ENCODE peak calls at places on chromosomes 2 and 18, in ten cellular contexts. One of them, this sample, is unnamed.

GRCh38 chr2:196314157-196314556 is 142.8 kb upstream of the STK17B start:
- DNase-seq in H9: no peak
- DNase-seq in psoas muscle: no peak
- DNase-seq in tibial nerve: no peak
- DNase-seq in endothelial cell: no peak
- DNase-seq in lower lobe of right lung: no peak
- DNase-seq in AG09319: no peak
- DNase-seq in GM23338: no peak
- DNase-seq in gastrocnemius medialis: no peak
- DNase-seq in fibroblast of villous mesenchyme: no peak
- DNase-seq in this sample: no peak

GRCh38 chr2:207869784-207870778 is 100.4 kb upstream of the FZD5 start:
- DNase-seq in H9: no peak
- DNase-seq in psoas muscle: no peak
- DNase-seq in tibial nerve: no peak
- DNase-seq in endothelial cell: no peak
- DNase-seq in lower lobe of right lung: no peak
- DNase-seq in AG09319: no peak
- DNase-seq in GM23338: no peak
- DNase-seq in gastrocnemius medialis: no peak
- DNase-seq in fibroblast of villous mesenchyme: peak
- DNase-seq in this sample: no peak

GRCh38 chr2:149744845-149745244 is 157.3 kb upstream of the MMADHC start:
- DNase-seq in H9: no peak
- DNase-seq in psoas muscle: no peak
- DNase-seq in tibial nerve: no peak
- DNase-seq in endothelial cell: no peak
- DNase-seq in lower lobe of right lung: no peak
- DNase-seq in AG09319: no peak
- DNase-seq in GM23338: no peak
- DNase-seq in gastrocnemius medialis: no peak
- DNase-seq in fibroblast of villous mesenchyme: peak
- DNase-seq in this sample: no peak

GRCh38 chr2:201470821-201471731 is 19.5 kb downstream of the STRADB start:
- DNase-seq in H9: peak
- DNase-seq in psoas muscle: no peak
- DNase-seq in tibial nerve: no peak
- DNase-seq in endothelial cell: no peak
- DNase-seq in lower lobe of right lung: no peak
- DNase-seq in AG09319: no peak
- DNase-seq in GM23338: peak
- DNase-seq in gastrocnemius medialis: no peak
- DNase-seq in fibroblast of villous mesenchyme: peak
- DNase-seq in this sample: no peak

GRCh38 chr2:162073776-162074578 is at the start of gene DPP4:
- DNase-seq in H9: peak
- DNase-seq in psoas muscle: peak
- DNase-seq in tibial nerve: no peak
- DNase-seq in endothelial cell: peak
- DNase-seq in lower lobe of right lung: peak
- DNase-seq in AG09319: no peak
- DNase-seq in GM23338: peak
- DNase-seq in gastrocnemius medialis: no peak
- DNase-seq in fibroblast of villous mesenchyme: no peak
- DNase-seq in this sample: peak

GRCh38 chr18:25962176-25962575 is 128.2 kb downstream of the SS18 start:
- DNase-seq in H9: no peak
- DNase-seq in psoas muscle: no peak
- DNase-seq in tibial nerve: no peak
- DNase-seq in endothelial cell: no peak
- DNase-seq in lower lobe of right lung: no peak
- DNase-seq in AG09319: no peak
- DNase-seq in GM23338: no peak
- DNase-seq in gastrocnemius medialis: no peak
- DNase-seq in fibroblast of villous mesenchyme: no peak
- DNase-seq in this sample: peak

GRCh38 chr2:128317186-128317897 is 1.3 kb downstream of the HS6ST1 start:
- DNase-seq in H9: peak
- DNase-seq in psoas muscle: peak
- DNase-seq in tibial nerve: no peak
- DNase-seq in endothelial cell: peak
- DNase-seq in lower lobe of right lung: peak
- DNase-seq in AG09319: no peak
- DNase-seq in GM23338: peak
- DNase-seq in gastrocnemius medialis: no peak
- DNase-seq in fibroblast of villous mesenchyme: no peak
- DNase-seq in this sample: peak

GRCh38 chr18:3177902-3178687 is 41.7 kb downstream of the MYOM1 start:
- DNase-seq in H9: no peak
- DNase-seq in psoas muscle: peak
- DNase-seq in tibial nerve: peak
- DNase-seq in endothelial cell: no peak
- DNase-seq in lower lobe of right lung: peak
- DNase-seq in AG09319: no peak
- DNase-seq in GM23338: no peak
- DNase-seq in gastrocnemius medialis: peak
- DNase-seq in fibroblast of villous mesenchyme: peak
- DNase-seq in this sample: peak

GRCh38 chr2:42878581-42878980 is 86.2 kb upstream of the HAAO start:
- DNase-seq in H9: no peak
- DNase-seq in psoas muscle: no peak
- DNase-seq in tibial nerve: no peak
- DNase-seq in endothelial cell: no peak
- DNase-seq in lower lobe of right lung: no peak
- DNase-seq in AG09319: no peak
- DNase-seq in GM23338: no peak
- DNase-seq in gastrocnemius medialis: no peak
- DNase-seq in fibroblast of villous mesenchyme: no peak
- DNase-seq in this sample: peak

GRCh38 chr2:42795871-42796301 is 3.5 kb upstream of the HAAO start:
- DNase-seq in H9: no peak
- DNase-seq in psoas muscle: no peak
- DNase-seq in tibial nerve: no peak
- DNase-seq in endothelial cell: no peak
- DNase-seq in lower lobe of right lung: no peak
- DNase-seq in AG09319: no peak
- DNase-seq in GM23338: no peak
- DNase-seq in gastrocnemius medialis: no peak
- DNase-seq in fibroblast of villous mesenchyme: peak
- DNase-seq in this sample: no peak

GRCh38 chr2:710867-711266 is 33.7 kb upstream of the TMEM18 start:
- DNase-seq in H9: no peak
- DNase-seq in psoas muscle: no peak
- DNase-seq in tibial nerve: no peak
- DNase-seq in endothelial cell: no peak
- DNase-seq in lower lobe of right lung: no peak
- DNase-seq in AG09319: no peak
- DNase-seq in GM23338: no peak
- DNase-seq in gastrocnemius medialis: no peak
- DNase-seq in fibroblast of villous mesenchyme: no peak
- DNase-seq in this sample: no peak

GRCh38 chr18:73520229-73520628 is 627.4 kb downstream of the FBXO15 start:
- DNase-seq in H9: peak
- DNase-seq in psoas muscle: no peak
- DNase-seq in tibial nerve: no peak
- DNase-seq in endothelial cell: peak
- DNase-seq in lower lobe of right lung: no peak
- DNase-seq in AG09319: no peak
- DNase-seq in GM23338: peak
- DNase-seq in gastrocnemius medialis: no peak
- DNase-seq in fibroblast of villous mesenchyme: no peak
- DNase-seq in this sample: no peak

DNA sequence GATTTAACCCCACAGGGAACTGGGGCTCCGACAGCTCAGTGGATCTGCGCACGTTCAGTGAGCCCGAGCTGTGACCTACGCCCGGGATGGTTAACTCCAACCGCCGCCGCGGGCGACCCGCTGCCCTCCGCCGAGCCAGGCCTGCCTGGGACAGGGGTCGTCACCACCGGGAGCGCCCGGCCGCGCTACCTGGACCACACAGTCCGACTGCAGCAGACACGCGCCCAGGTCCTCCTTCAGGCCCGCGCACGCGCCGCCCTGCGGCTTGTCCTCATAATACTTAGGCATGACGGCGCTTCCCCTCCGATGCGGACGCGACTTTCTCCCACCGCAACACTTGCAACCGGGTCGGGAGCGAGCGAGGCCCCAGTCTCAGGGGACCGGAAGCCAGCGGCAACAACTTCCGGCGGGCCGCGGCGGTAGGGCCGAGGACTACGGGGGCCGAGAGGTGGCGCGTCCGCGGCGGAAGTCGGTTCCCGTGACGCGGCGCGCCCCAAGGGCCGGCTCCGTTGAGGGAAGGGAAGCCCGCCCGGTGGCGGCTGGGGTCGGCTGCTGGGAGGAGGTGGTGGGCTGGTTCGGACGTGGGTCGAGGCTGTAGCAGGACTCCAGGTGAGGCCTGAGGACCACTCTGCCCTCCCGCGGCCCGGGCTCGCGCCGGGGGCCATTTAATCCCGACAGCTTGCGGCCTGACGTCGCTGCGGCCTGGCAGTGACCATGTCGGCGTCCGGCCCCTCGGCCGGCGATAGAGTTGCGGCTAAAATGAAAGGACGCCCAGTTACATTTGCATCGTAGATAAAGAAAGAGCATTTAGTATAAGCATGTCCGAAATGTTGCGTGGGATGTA is at the start of the genes COA5 and UNC50:
- DNase-seq in H9: peak
- DNase-seq in psoas muscle: peak
- DNase-seq in tibial nerve: peak
- DNase-seq in endothelial cell: peak
- DNase-seq in lower lobe of right lung: peak
- DNase-seq in AG09319: peak
- DNase-seq in GM23338: peak
- DNase-seq in gastrocnemius medialis: peak
- DNase-seq in fibroblast of villous mesenchyme: peak
- DNase-seq in this sample: peak
- TF ChIP-seq CTCF in H9: peak
- TF ChIP-seq CTCF in psoas muscle: no peak
- TF ChIP-seq CTCF in tibial nerve: no peak
- TF ChIP-seq CTCF in endothelial cell: peak
- TF ChIP-seq CTCF in lower lobe of right lung: no peak
- TF ChIP-seq CTCF in AG09319: no peak
- TF ChIP-seq CTCF in GM23338: no peak
- TF ChIP-seq CTCF in gastrocnemius medialis: no peak
- TF ChIP-seq CTCF in fibroblast of villous mesenchyme: no peak
- TF ChIP-seq CTCF in this sample: no peak

DNA sequence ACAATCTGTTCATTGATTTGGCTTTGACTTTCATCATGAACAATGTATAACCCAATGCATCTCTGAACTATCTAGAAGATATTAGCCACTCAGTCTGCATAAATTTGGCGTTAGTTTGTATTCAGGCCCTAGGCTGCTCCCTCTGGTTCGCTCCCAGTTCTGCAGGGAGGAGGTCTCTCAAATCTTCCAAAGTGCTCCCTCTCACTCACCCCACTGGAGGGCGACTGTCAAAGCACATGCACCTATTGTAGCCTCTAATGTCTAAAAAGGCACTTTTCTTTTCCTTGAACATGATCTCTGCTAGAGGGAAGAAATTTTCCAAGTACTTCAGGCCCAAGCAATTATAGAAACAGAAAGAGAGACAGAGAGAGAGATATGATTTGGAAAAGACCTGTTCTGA is 291.5 kb downstream of the TDRD15 start:
- DNase-seq in H9: peak
- DNase-seq in psoas muscle: no peak
- DNase-seq in tibial nerve: no peak
- DNase-seq in endothelial cell: no peak
- DNase-seq in lower lobe of right lung: no peak
- DNase-seq in AG09319: no peak
- DNase-seq in GM23338: peak
- DNase-seq in gastrocnemius medialis: no peak
- DNase-seq in fibroblast of villous mesenchyme: no peak
- DNase-seq in this sample: no peak
- TF ChIP-seq CTCF in H9: peak
- TF ChIP-seq CTCF in psoas muscle: no peak
- TF ChIP-seq CTCF in tibial nerve: no peak
- TF ChIP-seq CTCF in endothelial cell: peak
- TF ChIP-seq CTCF in lower lobe of right lung: no peak
- TF ChIP-seq CTCF in AG09319: no peak
- TF ChIP-seq CTCF in GM23338: peak
- TF ChIP-seq CTCF in gastrocnemius medialis: no peak
- TF ChIP-seq CTCF in fibroblast of villous mesenchyme: no peak
- TF ChIP-seq CTCF in this sample: no peak

GRCh38 chr18:51135795-51136194 is 61.7 kb downstream of the MEX3C start:
- DNase-seq in H9: peak
- DNase-seq in psoas muscle: no peak
- DNase-seq in tibial nerve: no peak
- DNase-seq in endothelial cell: no peak
- DNase-seq in lower lobe of right lung: no peak
- DNase-seq in AG09319: no peak
- DNase-seq in GM23338: peak
- DNase-seq in gastrocnemius medialis: no peak
- DNase-seq in fibroblast of villous mesenchyme: no peak
- DNase-seq in this sample: no peak
- TF ChIP-seq CTCF in H9: peak
- TF ChIP-seq CTCF in psoas muscle: no peak
- TF ChIP-seq CTCF in tibial nerve: no peak
- TF ChIP-seq CTCF in endothelial cell: peak
- TF ChIP-seq CTCF in lower lobe of right lung: peak
- TF ChIP-seq CTCF in AG09319: peak
- TF ChIP-seq CTCF in GM23338: peak
- TF ChIP-seq CTCF in gastrocnemius medialis: no peak
- TF ChIP-seq CTCF in fibroblast of villous mesenchyme: peak
- TF ChIP-seq CTCF in this sample: no peak

GRCh38 chr2:135587958-135588357 is 56.7 kb downstream of the R3HDM1 start:
- DNase-seq in H9: no peak
- DNase-seq in psoas muscle: no peak
- DNase-seq in tibial nerve: no peak
- DNase-seq in endothelial cell: no peak
- DNase-seq in lower lobe of right lung: no peak
- DNase-seq in AG09319: no peak
- DNase-seq in GM23338: peak
- DNase-seq in gastrocnemius medialis: no peak
- DNase-seq in fibroblast of villous mesenchyme: no peak
- DNase-seq in this sample: no peak

GRCh38 chr2:135582383-135582782 is 51.1 kb downstream of the R3HDM1 start:
- DNase-seq in H9: no peak
- DNase-seq in psoas muscle: no peak
- DNase-seq in tibial nerve: no peak
- DNase-seq in endothelial cell: no peak
- DNase-seq in lower lobe of right lung: no peak
- DNase-seq in AG09319: no peak
- DNase-seq in GM23338: no peak
- DNase-seq in gastrocnemius medialis: no peak
- DNase-seq in fibroblast of villous mesenchyme: no peak
- DNase-seq in this sample: no peak

GRCh38 chr2:135586148-135586547 is 54.9 kb downstream of the R3HDM1 start:
- DNase-seq in H9: no peak
- DNase-seq in psoas muscle: no peak
- DNase-seq in tibial nerve: no peak
- DNase-seq in endothelial cell: no peak
- DNase-seq in lower lobe of right lung: no peak
- DNase-seq in AG09319: no peak
- DNase-seq in GM23338: peak
- DNase-seq in gastrocnemius medialis: no peak
- DNase-seq in fibroblast of villous mesenchyme: no peak
- DNase-seq in this sample: no peak

GRCh38 chr2:135581282-135581681 is 50.0 kb downstream of the R3HDM1 start:
- DNase-seq in H9: no peak
- DNase-seq in psoas muscle: no peak
- DNase-seq in tibial nerve: no peak
- DNase-seq in endothelial cell: no peak
- DNase-seq in lower lobe of right lung: no peak
- DNase-seq in AG09319: no peak
- DNase-seq in GM23338: no peak
- DNase-seq in gastrocnemius medialis: no peak
- DNase-seq in fibroblast of villous mesenchyme: no peak
- DNase-seq in this sample: no peak

GRCh38 chr2:135585586-135585985 is 54.3 kb downstream of the R3HDM1 start:
- DNase-seq in H9: no peak
- DNase-seq in psoas muscle: no peak
- DNase-seq in tibial nerve: no peak
- DNase-seq in endothelial cell: no peak
- DNase-seq in lower lobe of right lung: no peak
- DNase-seq in AG09319: no peak
- DNase-seq in GM23338: peak
- DNase-seq in gastrocnemius medialis: no peak
- DNase-seq in fibroblast of villous mesenchyme: peak
- DNase-seq in this sample: no peak
- TF ChIP-seq CTCF in H9: peak
- TF ChIP-seq CTCF in psoas muscle: no peak
- TF ChIP-seq CTCF in tibial nerve: no peak
- TF ChIP-seq CTCF in endothelial cell: peak
- TF ChIP-seq CTCF in lower lobe of right lung: no peak
- TF ChIP-seq CTCF in AG09319: peak
- TF ChIP-seq CTCF in GM23338: peak
- TF ChIP-seq CTCF in gastrocnemius medialis: no peak
- TF ChIP-seq CTCF in fibroblast of villous mesenchyme: no peak
- TF ChIP-seq CTCF in this sample: no peak